ENCODE peak calls at places on chromosomes 12 and 14, in eight cellular contexts. K is activated naive CD8-positive, alpha-beta T cell treated with anti-CD3 and anti-CD28 coated beads, Interleukin-2, amount 50 U/mL, for 24 hours; O is RWPE1; B is NCI-H1105; H is GOT3; L is HEK293T; F is K562; G is stimulated activated CD4-positive, alpha-beta T cell treated with anti-CD3 and anti-CD28 coated beads, Interleukin-4, amount 100 ng/mL, for 48 hours. Y is an unnamed sample.

GRCh38 chr14:94217116-94217515 is 43.0 kb downstream of the PPP4R4 start:
- DNase-seq in K (no peak), O (no peak), B (no peak), H (no peak), L (no peak), F (no peak), G (no peak), Y (no peak)

GRCh38 chr14:69573841-69574265 is 818 bp downstream of the CCDC177 start:
- DNase-seq in K (no peak), O (no peak), B (peak), H (no peak), L (no peak), F (no peak), G (no peak), Y (no peak)

GRCh38 chr14:21428930-21429329 is 27.0 kb downstream of the CHD8 start:
- DNase-seq in K (no peak), O (no peak), B (peak), H (no peak), L (no peak), F (no peak), G (no peak), Y (no peak)

GRCh38 chr12:92396647-92397258 is 251.1 kb upstream of the BTG1 start:
- DNase-seq in K (no peak), O (peak), B (no peak), H (no peak), L (no peak), F (peak), G (no peak), Y (peak)

GRCh38 chr14:29069228-29069627 is 302.6 kb downstream of the FOXG1 start:
- DNase-seq in K (no peak), O (no peak), B (no peak), H (no peak), L (no peak), F (no peak), G (no peak), Y (no peak)

GRCh38 chr12:53048780-53049401 is 974 bp upstream of the TNS2 start:
- DNase-seq in K (no peak), O (no peak), B (no peak), H (no peak), L (no peak), F (peak), G (no peak), Y (no peak)

GRCh38 chr14:73662439-73663056 is 17.8 kb downstream of the DNAL1 start:
- DNase-seq in K (no peak), O (peak), B (no peak), H (no peak), L (peak), F (peak), G (no peak), Y (peak)

GRCh38 chr14:88191605-88192004 is 131.5 kb downstream of the KCNK10 start:
- DNase-seq in K (no peak), O (no peak), B (no peak), H (no peak), L (no peak), F (no peak), G (no peak), Y (no peak)

GRCh38 chr12:4734625-4735196 is 14.5 kb downstream of the GALNT8 start:
- DNase-seq in K (no peak), O (no peak), B (no peak), H (no peak), L (no peak), F (no peak), G (no peak), Y (no peak)

GRCh38 chr14:76699901-76700590 is 61.2 kb upstream of the VASH1 start:
- DNase-seq in K (no peak), O (no peak), B (no peak), H (no peak), L (no peak), F (no peak), G (no peak), Y (no peak)

GRCh38 chr12:77407951-77408350 is 342.6 kb upstream of the E2F7 start:
- DNase-seq in K (no peak), O (no peak), B (no peak), H (no peak), L (no peak), F (no peak), G (no peak), Y (no peak)

GRCh38 chr12:642633-643477 is 20.4 kb downstream of the NINJ2 start:
- DNase-seq in K (peak), O (peak), B (no peak), H (no peak), L (peak), F (peak), G (peak), Y (no peak)

GRCh38 chr12:123444396-123445026 is 8.0 kb upstream of the RILPL2 start:
- DNase-seq in K (no peak), O (no peak), B (no peak), H (no peak), L (no peak), F (no peak), G (no peak), Y (no peak)

GRCh38 chr14:56199095-56199975 is 81.1 kb downstream of the PELI2 start:
- DNase-seq in K (no peak), O (no peak), B (no peak), H (no peak), L (peak), F (peak), G (no peak), Y (peak)

GRCh38 chr14:62209287-62209899 is 447.2 kb downstream of the SNAPC1 start:
- DNase-seq in K (no peak), O (peak), B (no peak), H (no peak), L (no peak), F (no peak), G (no peak), Y (no peak)

GRCh38 chr12:16012086-16012485 is 101.0 kb downstream of the DERA start:
- DNase-seq in K (no peak), O (no peak), B (no peak), H (no peak), L (no peak), F (peak), G (no peak), Y (no peak)

GRCh38 chr14:61489932-61490331 is 168.6 kb downstream of the PRKCH start:
- DNase-seq in K (no peak), O (no peak), B (no peak), H (no peak), L (no peak), F (no peak), G (no peak), Y (no peak)

Y was measured in kidney epithelial cell.